ENCODE peak calls at places on chromosome 22, in seven cellular contexts. M, Y, C, F, W, B and T are unnamed samples.
A peak's percentile ranks its signal among the peaks of the same experiment; 100 is the strongest.

GRCh38 chr22:22863001-22863400 is 24.6 kb upstream of the IGLL5 start:
- DNase-seq in W (no peak), M (no peak), C (no peak), Y (no peak), F (no peak), B (no peak), T (no peak)

GRCh38 chr22:47826016-47826415 is 1063.6 kb downstream of the TBC1D22A start:
- DNase-seq in B (no peak), Y (no peak), W (no peak), C (no peak), F (no peak), M (no peak), T (no peak)

GRCh38 chr22:29030618-29031235 is 30.9 kb downstream of the C22orf31 start:
- DNase-seq in B (peak; percentile 80), C (peak; percentile 82), Y (no peak), M (peak; percentile 87), W (peak; percentile 79), F (no peak), T (peak; percentile 83)

GRCh38 chr22:47965896-47966295 is 1203.4 kb downstream of the TBC1D22A start:
- DNase-seq in F (no peak), C (no peak), W (no peak), Y (no peak), B (no peak), M (no peak), T (no peak)

GRCh38 chr22:36134167-36134566 is 26.4 kb downstream of the APOL3 start:
- DNase-seq in B (no peak), F (no peak), Y (no peak), M (no peak), W (no peak), C (no peak), T (no peak)

GRCh38 chr22:49632199-49633009 is 195.3 kb downstream of the BRD1 start:
- DNase-seq in M (peak; percentile 4), Y (no peak), W (peak; percentile 93), B (no peak), F (no peak), C (peak; percentile 55), T (peak; percentile 6)

GRCh38 chr22:45341503-45341902 is 31.8 kb downstream of the FAM118A start:
- DNase-seq in B (no peak), W (no peak), Y (no peak), F (no peak), C (no peak), M (no peak), T (no peak)

GRCh38 chr22:49004484-49005399 is 822.9 kb downstream of the BRD1 start:
- DNase-seq in W (no peak), C (no peak), M (no peak), F (no peak), B (peak; percentile 42), Y (no peak), T (no peak)

GRCh38 chr22:43795320-43795719 is 16.8 kb downstream of the EFCAB6 start:
- DNase-seq in C (no peak), W (no peak), B (no peak), F (no peak), M (no peak), Y (no peak), T (no peak)

GRCh38 chr22:26792522-26792921 is 135.1 kb downstream of the MIAT start:
- DNase-seq in C (no peak), Y (no peak), W (no peak), M (no peak), F (no peak), B (no peak), T (no peak)

GRCh38 chr22:31124290-31124689 is 1.5 kb downstream of the INPP5J start:
- DNase-seq in W (no peak), B (peak; percentile 43), C (no peak), M (no peak), Y (no peak), F (no peak), T (no peak)

GRCh38 chr22:22684605-22685561 is 40.5 kb downstream of the GGTLC2 start:
- DNase-seq in B (peak; percentile 85), F (no peak), C (peak; percentile 30), W (peak; percentile 55), M (peak; percentile 15), Y (no peak), T (peak; percentile 85)

GRCh38 chr22:35379146-35379993 is 1.5 kb upstream of the HMOX1 start:
- DNase-seq in B (no peak), C (no peak), F (no peak), Y (no peak), M (no peak), W (no peak), T (no peak)

GRCh38 chr22:37696657-37697539 is at the start of gene TRIOBP:
- DNase-seq in F (peak; percentile 80), M (peak; percentile 84), C (peak; percentile 87), W (peak; percentile 98), B (peak; percentile 95), Y (peak; percentile 40), T (peak; percentile 93)

GRCh38 chr22:37079668-37080171 is 28.2 kb downstream of the KCTD17 start:
- DNase-seq in Y (no peak), C (no peak), F (no peak), B (peak; percentile 83), M (no peak), W (no peak), T (peak; percentile 38)

GRCh38 chr22:31346255-31346732 is at the start of gene PATZ1:
- DNase-seq in Y (peak; percentile 31), C (peak; percentile 88), B (peak; percentile 93), W (no peak), M (no peak), F (peak; percentile 85), T (peak; percentile 81)

GRCh38 chr22:25849514-25849913 is 107.5 kb downstream of the MYO18B start:
- DNase-seq in B (no peak), C (no peak), M (no peak), F (no peak), W (no peak), Y (no peak), T (no peak)

GRCh38 chr22:48945621-48946458 is 881.8 kb downstream of the BRD1 start:
- DNase-seq in W (no peak), C (no peak), Y (no peak), F (no peak), B (peak; percentile 62), M (no peak), T (no peak)

GRCh38 chr22:28977481-28977971 is 84.1 kb downstream of the C22orf31 start:
- DNase-seq in C (peak; percentile 17), B (no peak), W (no peak), M (no peak), Y (no peak), F (no peak), T (peak; percentile 44)

GRCh38 chr22:44068422-44069191 is 44.5 kb downstream of the PARVB start:
- DNase-seq in Y (no peak), B (no peak), W (no peak), F (peak; percentile 68), C (no peak), M (no peak), T (no peak)

GRCh38 chr22:42635531-42635930 is 4.9 kb downstream of the ATP5MGL start:
- DNase-seq in F (no peak), B (no peak), W (no peak), M (peak; percentile 87), Y (no peak), C (peak; percentile 71), T (peak; percentile 81)

GRCh38 chr22:36758792-36759271 is 17.1 kb downstream of the IFT27 start:
- DNase-seq in F (no peak), Y (no peak), M (no peak), C (no peak), B (peak; percentile 49), W (no peak), T (no peak)

DNA sequence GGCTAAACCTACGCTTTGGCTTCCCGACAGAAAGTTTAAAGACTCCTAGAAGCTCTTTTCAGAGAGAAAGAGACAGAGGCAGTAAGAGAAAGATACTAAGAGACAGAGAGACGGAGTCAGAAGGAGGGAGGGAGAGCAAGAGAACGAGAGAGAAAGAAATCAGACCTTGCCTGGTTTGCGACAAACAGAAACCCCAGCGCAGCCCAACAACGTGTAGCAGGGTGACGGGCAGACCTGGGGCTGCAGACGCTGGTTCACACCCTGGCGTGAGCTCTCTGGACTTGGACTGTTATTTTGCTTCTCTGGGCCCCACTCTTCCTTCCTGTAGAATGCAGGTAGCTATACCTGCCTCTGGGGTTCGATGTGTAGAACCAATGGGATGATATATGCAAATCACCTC is 244.4 kb upstream of the SYN3 start:
- DNase-seq in F (no peak), B (peak; percentile 70), Y (no peak), C (no peak), M (no peak), W (no peak), T (no peak)
- H3K4me3 ChIP-seq in F (no peak overlapping the region), B (no peak overlapping the region), Y (peak overlapping the region; percentile 4), C (no peak overlapping the region), M (no peak overlapping the region), W (no peak overlapping the region), T (peak overlapping the region; percentile 12)

GRCh38 chr22:41543854-41544670 is at the start of gene POLR3H:
- DNase-seq in Y (peak; percentile 86), F (peak; percentile 99), W (peak; percentile 100), C (peak; percentile 93), M (peak; percentile 87), B (peak; percentile 99), T (peak; percentile 98)
- TF ChIP-seq CTCF in Y (peak; percentile 38), F (peak; percentile 91), W (peak; percentile 63), C (peak; percentile 70), M (peak; percentile 70), B (peak; percentile 65), T (peak; percentile 75)

DNA sequence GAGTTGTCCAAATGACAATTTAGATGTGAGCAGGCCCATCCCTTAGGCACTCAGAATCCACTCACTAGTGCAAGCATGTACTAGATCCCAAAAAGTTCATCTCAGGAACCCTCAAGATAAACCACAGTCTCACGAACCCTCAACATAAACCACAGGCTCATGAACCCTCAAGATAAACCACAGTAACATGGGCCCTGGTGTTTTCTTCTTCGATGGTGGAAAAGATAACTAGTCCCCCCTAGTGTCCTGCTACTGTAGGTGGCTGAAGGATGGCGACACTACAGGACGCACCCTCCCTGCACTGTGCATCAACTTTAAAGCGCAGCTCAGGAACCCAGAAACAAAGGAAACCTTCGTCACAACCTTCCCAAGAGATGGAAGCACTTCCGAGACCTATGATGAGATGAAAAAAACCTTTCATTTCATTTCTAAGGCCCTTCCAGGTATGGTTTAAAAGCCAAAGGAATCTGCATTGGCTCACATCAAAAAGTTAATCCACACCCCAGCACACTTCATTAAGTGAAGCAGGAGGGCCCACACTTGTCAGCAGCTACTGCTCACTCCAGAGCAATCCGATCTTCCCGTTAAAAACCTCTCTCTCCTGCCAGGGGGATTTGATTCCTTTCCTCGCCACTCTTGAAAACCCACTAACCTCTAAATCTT is 2.4 kb downstream of the LARGE1 start:
- DNase-seq in B (no peak), F (no peak), M (no peak), Y (no peak), W (peak; percentile 64), C (peak; percentile 26), T (peak; percentile 40)
- H3K4me3 ChIP-seq in B (peak overlapping the region; percentile 85), F (no peak overlapping the region), M (no peak overlapping the region), Y (peak overlapping the region; percentile 73), W (peak overlapping the region; percentile 81), C (no peak overlapping the region), T (no peak overlapping the region)

GRCh38 chr22:17201285-17201945 is 17.8 kb downstream of the ADA2 start:
- DNase-seq in W (peak; percentile 32), C (peak; percentile 16), F (no peak), B (no peak), Y (no peak), M (no peak), T (peak; percentile 8)

DNA sequence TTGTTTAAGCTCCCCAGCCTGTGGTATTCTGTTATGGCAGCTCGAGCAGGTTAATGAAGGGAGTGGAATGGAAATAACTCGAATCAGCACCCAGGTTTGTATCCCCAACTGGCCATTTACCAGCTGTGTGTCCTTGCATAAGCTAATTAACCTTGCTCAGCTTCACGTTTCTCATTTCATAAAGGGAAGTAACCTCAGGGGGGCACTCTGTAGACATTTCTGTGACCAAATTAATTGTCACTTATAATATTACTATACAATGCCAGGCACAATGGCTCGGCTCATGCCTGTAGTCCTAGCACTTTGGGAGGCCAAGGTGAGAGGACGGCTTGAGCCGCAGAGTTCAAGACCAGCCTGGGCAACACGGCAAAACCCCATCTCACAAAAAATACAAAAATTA is 13.8 kb downstream of the ADA2 start:
- DNase-seq in C (no peak), W (no peak), Y (no peak), F (no peak), M (no peak), B (no peak), T (no peak)
- TF ChIP-seq CTCF in C (no peak), W (no peak), Y (no peak), F (no peak), M (peak; percentile 9), B (no peak), T (no peak)